ENCODE peak calls at places on chromosome 20, in ten cellular contexts. J is brain pericyte; N is small intestine; Q is Peyer's patch; W is mammary epithelial cell; E is upper lobe of right lung; O is effector memory CD8-positive, alpha-beta T cell; R is RWPE1; A is HT1080; T is GM13976. D is an unnamed sample.

GRCh38 chr20:42688576-42688975 is 501.1 kb downstream of the PTPRT start:
- DNase-seq in J (no peak), N (no peak), Q (no peak), W (no peak), E (no peak), O (no peak), R (no peak), A (no peak), T (no peak), D (no peak)

GRCh38 chr20:34046330-34046729 is 52.6 kb downstream of the RALY start:
- DNase-seq in J (no peak), N (peak; percentile 42), Q (no peak), W (no peak), E (no peak), O (no peak), R (no peak), A (no peak), T (no peak), D (no peak)

GRCh38 chr20:46127396-46128010 is 9.4 kb downstream of the CD40 start:
- DNase-seq in J (no peak), N (no peak), Q (no peak), W (no peak), E (no peak), O (no peak), R (no peak), A (no peak), T (no peak), D (peak; percentile 74)

GRCh38 chr20:33910056-33910455 is 83.7 kb upstream of the RALY start:
- DNase-seq in J (no peak), N (no peak), Q (no peak), W (no peak), E (no peak), O (no peak), R (no peak), A (no peak), T (no peak), D (no peak)

GRCh38 chr20:58048096-58048702 is 180.3 kb downstream of the ANKRD60 start:
- DNase-seq in J (no peak), N (peak; percentile 3), Q (no peak), W (peak; percentile 48), E (no peak), O (no peak), R (peak; percentile 71), A (no peak), T (no peak), D (no peak)

GRCh38 chr20:32332614-32333013 is 25.5 kb upstream of the ASXL1 start:
- DNase-seq in J (no peak), N (peak; percentile 58), Q (no peak), W (peak; percentile 82), E (no peak), O (no peak), R (peak; percentile 43), A (peak; percentile 43), T (no peak), D (peak; percentile 79)

GRCh38 chr20:11941593-11942261 is 24.0 kb downstream of the BTBD3 start:
- DNase-seq in J (no peak), N (peak; percentile 76), Q (no peak), W (no peak), E (no peak), O (no peak), R (no peak), A (no peak), T (no peak), D (no peak)

GRCh38 chr20:18628330-18628941 is 40.6 kb downstream of the DTD1 start:
- DNase-seq in J (no peak), N (peak; percentile 29), Q (peak; percentile 55), W (peak; percentile 8), E (peak; percentile 66), O (no peak), R (peak; percentile 36), A (no peak), T (no peak), D (no peak)

GRCh38 chr20:53040678-53041674 is 68.8 kb downstream of the TSHZ2 start:
- DNase-seq in J (no peak), N (peak; percentile 47), Q (no peak), W (peak; percentile 64), E (no peak), O (no peak), R (peak; percentile 35), A (no peak), T (no peak), D (peak; percentile 77)